ENCODE peak calls at places on chromosomes 12 and 14, in nine cellular contexts. K is adrenal gland, I is ovary, E is A549, U is lower leg skin, M is transverse colon, G is IMR-90, T is Peyer's patch, Z is HepG2. Q is an unnamed sample.

GRCh38 chr12:40106655-40107054 is 774 bp upstream of the SLC2A13 start:
- DNase-seq in G (no peak), U (no peak), K (no peak), I (no peak), T (no peak), M (no peak), E (no peak), Z (no peak), Q (no peak)

GRCh38 chr12:82583756-82584155 is 103.0 kb upstream of the TMTC2 start:
- DNase-seq in I (no peak), T (no peak), G (no peak), U (no peak), K (no peak), E (no peak), Z (no peak), M (no peak), Q (no peak)

GRCh38 chr14:58151264-58151700 is 731 bp downstream of the ARMH4 start:
- DNase-seq in E (no peak), G (no peak), T (no peak), Z (peak), U (no peak), M (no peak), K (peak), I (no peak), Q (no peak)

GRCh38 chr12:58161773-58162172 is 220.4 kb downstream of the ATP23 start:
- DNase-seq in T (no peak), Z (no peak), M (no peak), I (no peak), E (no peak), U (no peak), G (no peak), K (no peak), Q (no peak)

GRCh38 chr12:47651368-47652254 is 54.2 kb downstream of the RPAP3 start:
- DNase-seq in G (peak), T (peak), M (peak), U (peak), K (peak), E (peak), I (peak), Z (peak), Q (peak)

GRCh38 chr12:106839343-106839742 is 64.9 kb downstream of the RIC8B start:
- DNase-seq in Z (no peak), K (no peak), E (no peak), U (no peak), M (no peak), I (no peak), G (no peak), T (no peak), Q (no peak)

GRCh38 chr14:55730602-55731001 is 150.6 kb downstream of the KTN1 start:
- DNase-seq in G (peak), K (no peak), E (no peak), T (no peak), Z (no peak), I (no peak), U (no peak), M (no peak), Q (no peak)

GRCh38 chr14:50926851-50927386 is 17.4 kb downstream of the PYGL start:
- DNase-seq in E (no peak), U (no peak), I (no peak), M (no peak), Z (no peak), T (no peak), G (no peak), K (no peak), Q (no peak)

GRCh38 chr14:104930526-104931322 is 6.0 kb downstream of the PLD4 start:
- DNase-seq in E (no peak), G (no peak), T (peak), K (no peak), I (no peak), Z (no peak), M (no peak), U (peak), Q (peak)

GRCh38 chr12:1222858-1223644 is 232.0 kb downstream of the ERC1 start:
- DNase-seq in M (no peak), K (no peak), T (no peak), E (no peak), Z (no peak), U (no peak), I (no peak), G (no peak), Q (no peak)

GRCh38 chr12:92055877-92056276 is 89.8 kb downstream of the BTG1 start:
- DNase-seq in E (no peak), T (peak), G (no peak), K (no peak), Z (no peak), M (peak), U (no peak), I (no peak), Q (no peak)

GRCh38 chr14:68844210-68844545 is 51.3 kb upstream of the ZFP36L1 start:
- DNase-seq in Z (no peak), I (no peak), E (no peak), U (peak), M (no peak), K (no peak), T (no peak), G (no peak), Q (no peak)
- TF ChIP-seq CTCF in Z (no peak), I (no peak), E (no peak), U (no peak), M (no peak), K (no peak), T (no peak), G (no peak), Q (no peak)

GRCh38 chr12:110686294-110686903 is 2.5 kb downstream of the HVCN1 start:
- DNase-seq in Z (no peak), I (no peak), G (no peak), E (no peak), U (no peak), T (no peak), M (no peak), K (no peak), Q (no peak)

GRCh38 chr12:110688446-110689001 is 391 bp downstream of the HVCN1 start:
- DNase-seq in T (no peak), U (no peak), I (peak), K (no peak), E (no peak), M (no peak), G (no peak), Z (no peak), Q (no peak)

GRCh38 chr12:110687770-110688169 is 1.1 kb downstream of the HVCN1 start:
- DNase-seq in M (no peak), K (no peak), I (no peak), G (no peak), Z (no peak), T (no peak), E (no peak), U (no peak), Q (no peak)

GRCh38 chr12:110689002-110689600 is at the start of gene HVCN1:
- DNase-seq in E (no peak), K (peak), T (peak), I (peak), G (no peak), U (peak), Z (no peak), M (peak), Q (peak)

DNA sequence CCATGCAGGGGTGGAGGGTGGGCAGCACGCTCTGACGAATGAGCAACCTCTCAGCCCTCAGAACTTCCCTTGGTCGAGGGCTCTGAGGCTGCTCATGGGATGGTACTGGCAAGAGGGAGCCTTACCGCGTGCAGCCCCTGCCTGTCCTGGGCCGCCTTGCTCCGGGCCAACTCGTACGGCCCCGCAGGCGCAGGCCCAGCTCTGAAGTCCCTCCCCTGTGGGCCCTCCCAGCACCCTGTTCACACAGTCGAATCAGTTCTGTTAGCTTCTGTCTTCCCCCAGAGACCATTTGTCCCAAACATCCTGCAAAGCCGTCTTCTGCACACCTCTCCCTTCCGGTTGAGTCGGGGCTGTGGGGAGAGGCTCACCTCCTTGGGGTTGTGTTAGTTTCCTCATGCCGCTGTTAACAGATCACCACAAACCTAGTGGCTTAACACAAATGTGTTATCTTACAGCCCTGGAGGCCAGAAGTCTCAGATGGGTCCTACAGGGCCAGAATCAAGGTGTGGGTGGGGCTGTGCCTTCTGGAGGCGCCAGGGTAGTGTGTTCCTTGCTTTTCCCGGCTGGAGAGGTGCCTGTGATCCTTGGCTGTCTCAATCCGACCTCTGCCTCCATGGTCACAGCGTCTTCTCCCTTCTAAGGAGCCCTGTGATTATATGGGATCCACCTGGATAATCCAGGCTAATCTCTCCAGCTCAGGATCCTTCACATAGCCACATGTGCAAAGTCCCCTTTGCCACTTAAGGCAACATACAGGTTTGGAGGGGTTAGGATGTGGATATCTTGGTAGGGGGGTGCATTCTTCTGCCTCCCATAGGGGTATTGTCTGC is 901 bp upstream of the HVCN1 start:
- DNase-seq in G (no peak), M (peak), U (no peak), E (no peak), K (peak), T (peak), I (peak), Z (no peak), Q (peak)
- TF ChIP-seq POLR2A in G (no peak), M (no peak), U (no peak), E (no peak), K (no peak), T (no peak), I (no peak), Z (no peak), Q (peak)

GRCh38 chr12:80632835-80633234 is 74.6 kb upstream of the MYF6 start:
- DNase-seq in T (no peak), U (no peak), I (no peak), Z (peak), M (no peak), G (no peak), E (no peak), K (peak), Q (no peak)
- TF ChIP-seq CTCF in T (no peak), U (no peak), I (no peak), Z (peak), M (no peak), G (no peak), E (peak), K (no peak), Q (no peak)

GRCh38 chr12:11652351-11653040 is 3.0 kb downstream of the ETV6 start:
- DNase-seq in T (peak), M (peak), E (no peak), U (no peak), Z (no peak), G (peak), K (peak), I (no peak), Q (peak)
- TF ChIP-seq POLR2A in T (no peak), M (peak), E (no peak), U (no peak), Z (no peak), G (peak), K (no peak), I (no peak), Q (no peak)

DNA sequence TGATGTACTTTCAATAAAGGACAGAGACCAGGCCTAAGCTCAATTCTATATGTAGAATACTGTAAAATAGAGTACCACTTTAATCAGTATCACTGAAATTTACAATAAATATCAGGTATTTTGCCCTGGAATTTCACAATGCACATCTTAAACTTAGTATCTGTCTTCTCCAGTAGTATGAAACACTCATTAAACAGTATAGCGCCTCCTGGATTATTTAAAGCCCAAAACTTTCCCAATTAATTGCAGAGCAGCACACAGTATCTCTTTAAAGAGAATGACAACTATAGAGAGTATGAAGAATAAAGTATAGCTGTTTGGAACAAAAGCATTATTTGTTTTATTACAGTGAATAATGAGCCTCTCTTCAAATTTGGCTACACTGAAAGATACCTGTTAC is 80.2 kb downstream of the BHLHE41 start:
- DNase-seq in T (no peak), E (no peak), U (no peak), K (no peak), M (no peak), Z (no peak), I (no peak), G (no peak), Q (no peak)
- TF ChIP-seq CTCF in T (no peak), E (no peak), U (no peak), K (no peak), M (no peak), Z (no peak), I (no peak), G (no peak), Q (no peak)

DNA sequence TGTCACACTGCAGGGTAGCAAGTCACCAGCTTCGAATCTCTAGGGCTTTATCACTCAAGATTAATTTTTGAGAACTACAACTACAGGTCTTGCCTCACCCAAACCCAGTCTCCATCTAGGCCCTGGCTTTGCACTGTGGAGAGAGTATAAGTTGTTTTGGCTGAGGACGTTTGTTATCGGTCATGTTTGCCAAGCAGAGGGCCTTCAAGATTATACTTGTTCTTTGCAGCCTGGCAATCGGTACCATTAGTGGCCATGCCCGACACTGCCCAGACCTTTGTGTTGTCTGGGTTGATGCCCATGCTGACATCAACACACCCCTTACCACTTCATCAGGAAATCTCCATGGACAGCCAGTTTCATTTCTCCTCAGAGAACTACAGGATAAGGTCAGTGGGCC is 25.7 kb downstream of the ARG2 start:
- DNase-seq in M (no peak), E (no peak), G (no peak), U (no peak), K (no peak), T (no peak), Z (no peak), I (no peak), Q (peak)
- TF ChIP-seq POLR2A in M (no peak), E (no peak), G (no peak), U (no peak), K (no peak), T (no peak), Z (no peak), I (no peak), Q (no peak)

DNA sequence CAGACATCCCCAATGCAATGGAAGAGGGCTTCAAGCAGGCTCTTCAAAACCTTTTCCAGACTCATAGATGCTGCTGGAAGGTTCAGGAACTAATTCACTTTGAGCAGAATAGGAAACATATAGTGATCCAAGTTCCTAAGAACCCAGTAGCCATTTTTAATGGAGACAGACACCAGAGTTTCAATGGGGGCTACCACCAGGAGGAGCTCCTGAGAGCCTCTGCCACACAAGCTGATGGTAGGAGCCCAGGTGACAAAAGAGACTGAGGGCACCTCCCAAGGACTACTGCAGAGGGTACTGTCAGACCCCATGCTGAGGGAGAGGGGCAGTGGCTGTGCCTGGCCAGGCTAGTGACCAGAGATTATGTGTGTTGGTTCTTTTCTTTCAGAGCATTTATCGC is 45.9 kb downstream of the IFNG start:
- DNase-seq in E (no peak), I (no peak), T (peak), M (peak), G (no peak), Z (no peak), U (no peak), K (no peak), Q (no peak)
- TF ChIP-seq CTCF in E (no peak), I (no peak), T (no peak), M (no peak), G (no peak), Z (peak), U (no peak), K (no peak), Q (no peak)

DNA sequence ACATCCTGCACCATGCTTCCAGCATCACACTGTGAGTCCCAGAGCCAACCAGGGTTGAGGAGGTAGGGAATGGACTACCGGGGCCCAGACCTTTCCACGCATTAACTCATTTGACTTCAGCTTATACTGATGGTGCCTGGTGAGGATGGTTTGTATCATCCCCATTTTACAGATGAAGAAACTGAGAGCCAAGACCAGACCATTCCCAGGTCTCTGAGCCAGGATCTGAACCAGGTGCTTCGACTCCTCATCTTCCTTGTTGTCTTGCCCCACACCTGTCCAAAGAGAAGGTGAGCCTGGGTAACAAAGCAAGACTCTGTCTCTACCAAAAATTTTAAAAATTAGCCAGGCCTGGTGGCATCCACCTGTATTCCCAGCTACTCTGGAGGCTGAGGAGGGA is 64.4 kb downstream of the MVK start:
- DNase-seq in U (no peak), T (no peak), I (no peak), G (no peak), K (no peak), E (no peak), M (no peak), Z (no peak), Q (no peak)
- TF ChIP-seq POLR2A in U (no peak), T (no peak), I (no peak), G (no peak), K (no peak), E (no peak), M (no peak), Z (no peak), Q (no peak)

GRCh38 chr12:20194171-20194570 is 174.2 kb upstream of the PDE3A start:
- DNase-seq in E (no peak), Z (no peak), G (peak), K (no peak), U (no peak), M (no peak), I (no peak), T (no peak), Q (no peak)
- TF ChIP-seq CTCF in E (peak), Z (peak), G (no peak), K (peak), U (no peak), M (no peak), I (no peak), T (no peak), Q (peak)

Q was measured in heart left ventricle.